ENCODE peak calls at places on chromosomes 5 and 9, in five cellular contexts. H is H4; D is GM13977; B is GM23248; O is CD4-positive, alpha-beta T cell. U is an unnamed sample.

GRCh38 chr5:36611520-36612274 is 5.3 kb downstream of the SLC1A3 start:
- DNase-seq in B (no peak), D (no peak), O (no peak), H (no peak), U (no peak)

GRCh38 chr5:109992264-109992915 is 302.7 kb downstream of the MAN2A1 start:
- DNase-seq in O (no peak), H (no peak), D (no peak), B (no peak), U (no peak)

GRCh38 chr5:4563400-4563799 is 576.7 kb upstream of the ADAMTS16 start:
- DNase-seq in D (no peak), B (peak), O (no peak), H (peak), U (no peak)

GRCh38 chr5:140345919-140346347 is 470 bp downstream of the HBEGF start:
- DNase-seq in O (no peak), H (no peak), B (peak), D (no peak), U (no peak)

GRCh38 chr5:160774646-160775313 is 77.2 kb downstream of the ATP10B start:
- DNase-seq in H (no peak), O (no peak), B (no peak), D (no peak), U (no peak)

GRCh38 chr9:86485359-86485758 is 131.1 kb upstream of the TUT7 start:
- DNase-seq in B (peak), H (no peak), D (no peak), O (no peak), U (no peak)

GRCh38 chr5:124261133-124261532 is 485.3 kb downstream of the ZNF608 start:
- DNase-seq in H (no peak), B (no peak), O (no peak), D (no peak), U (no peak)

GRCh38 chr5:134136221-134136631 is 21.7 kb downstream of the TCF7 start:
- DNase-seq in B (no peak), O (no peak), D (no peak), H (no peak), U (no peak)

GRCh38 chr5:91146221-91146620 is 236.9 kb downstream of the ARRDC3 start:
- DNase-seq in O (no peak), B (peak), D (no peak), H (no peak), U (no peak)

GRCh38 chr5:62124266-62124665 is 181.7 kb upstream of the KIF2A start:
- DNase-seq in H (no peak), B (no peak), D (no peak), O (no peak), U (no peak)

GRCh38 chr5:181222630-181223040 is 446 bp upstream of the TRIM41 start:
- DNase-seq in O (no peak), B (peak), D (no peak), H (peak), U (no peak)

GRCh38 chr9:16768816-16769215 is 101.7 kb downstream of the BNC2 start:
- DNase-seq in D (no peak), B (no peak), H (no peak), O (no peak), U (no peak)

GRCh38 chr5:67253911-67254310 is 57.3 kb upstream of the CD180 start:
- DNase-seq in O (no peak), D (no peak), H (no peak), B (no peak), U (no peak)

GRCh38 chr9:27535701-27536118 is 6.1 kb upstream of the MOB3B start:
- DNase-seq in B (no peak), O (no peak), D (no peak), H (no peak), U (peak)

GRCh38 chr5:150596313-150596712 is 44.1 kb upstream of the SYNPO start:
- DNase-seq in B (no peak), D (no peak), O (no peak), H (no peak), U (no peak)

GRCh38 chr5:59562756-59563389 is 330.7 kb downstream of the PDE4D start:
- DNase-seq in B (peak), D (peak), O (no peak), H (peak), U (peak)

GRCh38 chr5:94391996-94392395 is 226.4 kb downstream of the KIAA0825 start:
- DNase-seq in D (no peak), B (no peak), H (no peak), O (no peak), U (no peak)

GRCh38 chr5:51582871-51583384 is 199.7 kb downstream of the ISL1 start:
- DNase-seq in D (no peak), O (no peak), H (no peak), B (no peak), U (no peak)

GRCh38 chr9:14780251-14780650 is 57.7 kb upstream of the CER1 start:
- DNase-seq in O (no peak), D (no peak), B (no peak), H (no peak), U (no peak)

GRCh38 chr9:96420468-96421219 is 2.5 kb upstream of the ZNF367 start:
- DNase-seq in O (no peak), D (no peak), B (peak), H (peak), U (no peak)

GRCh38 chr9:89701221-89701798 is 96.5 kb downstream of the GADD45G start:
- DNase-seq in D (peak), O (peak), H (no peak), B (no peak), U (peak)

GRCh38 chr9:26710008-26710407 is 182.6 kb downstream of the CAAP1 start:
- DNase-seq in H (no peak), B (no peak), O (no peak), D (no peak), U (no peak)

GRCh38 chr5:149371296-149371962 is 7.7 kb downstream of the IL17B start:
- DNase-seq in O (peak), B (peak), H (peak), D (peak), U (no peak)

GRCh38 chr5:83209963-83210362 is 132.6 kb downstream of the XRCC4 start:
- DNase-seq in O (no peak), D (no peak), H (no peak), B (no peak), U (no peak)

GRCh38 chr9:115018547-115019435 is 88.4 kb upstream of the TNFSF8 start:
- DNase-seq in D (no peak), H (no peak), O (no peak), B (peak), U (no peak)

GRCh38 chr5:127886141-127886540 is 182.9 kb downstream of the CCDC192 start:
- DNase-seq in D (no peak), H (no peak), O (no peak), B (no peak), U (no peak)

U was measured in GM12864.